ENCODE peak calls at places on chromosomes 3 and 15, in five cellular contexts. Q, H, S, G and D are unnamed samples.

GRCh38 chr3:188469228-188469885 is 315.4 kb downstream of the LPP start:
- DNase-seq in Q (no peak), H (no peak), S (no peak), G (peak; percentile 88), D (no peak)

GRCh38 chr3:186083746-186084145 is 25.1 kb downstream of the ETV5 start:
- DNase-seq in Q (no peak), H (no peak), S (no peak), G (no peak), D (no peak)

GRCh38 chr3:45593708-45594601 is 596 bp upstream of the LIMD1 start:
- DNase-seq in Q (peak; percentile 86), H (no peak), S (peak; percentile 62), G (peak; percentile 74), D (peak; percentile 77)

GRCh38 chr3:19147905-19148767 is at the start of gene KCNH8:
- DNase-seq in Q (peak; percentile 50), H (no peak), S (peak; percentile 39), G (no peak), D (no peak)

GRCh38 chr3:60742606-60743145 is 508.6 kb downstream of the FHIT start:
- DNase-seq in Q (peak; percentile 80), H (peak; percentile 61), S (peak; percentile 33), G (peak; percentile 41), D (peak; percentile 88)

GRCh38 chr3:149592758-149593240 is 65.0 kb downstream of the WWTR1 start:
- DNase-seq in Q (no peak), H (no peak), S (no peak), G (no peak), D (no peak)

GRCh38 chr15:41691471-41691870 is 31.3 kb downstream of the MGA start:
- DNase-seq in Q (no peak), H (no peak), S (no peak), G (peak; percentile 20), D (peak; percentile 25)

GRCh38 chr3:99504258-99504657 is 134.1 kb upstream of the COL8A1 start:
- DNase-seq in Q (no peak), H (no peak), S (no peak), G (peak; percentile 90), D (peak; percentile 39)

GRCh38 chr15:79314811-79315210 is 3.9 kb downstream of the TMED3 start:
- DNase-seq in Q (no peak), H (no peak), S (no peak), G (no peak), D (peak; percentile 90)

GRCh38 chr3:122510878-122511481 is 3.8 kb downstream of the KPNA1 start:
- DNase-seq in Q (no peak), H (no peak), S (no peak), G (no peak), D (peak; percentile 51)

GRCh38 chr3:184748219-184749135 is 36.6 kb upstream of the MAGEF1 start:
- DNase-seq in Q (peak; percentile 62), H (no peak), S (no peak), G (peak; percentile 67), D (no peak)

GRCh38 chr3:72307438-72308105 is 522.6 kb upstream of the PROK2 start:
- DNase-seq in Q (no peak), H (no peak), S (no peak), G (no peak), D (no peak)

GRCh38 chr15:98419173-98419814 is 229.0 kb upstream of the IGF1R start:
- DNase-seq in Q (no peak), H (no peak), S (no peak), G (no peak), D (no peak)

GRCh38 chr3:181919375-181919774 is 207.7 kb downstream of the SOX2 start:
- DNase-seq in Q (no peak), H (no peak), S (no peak), G (no peak), D (no peak)

GRCh38 chr3:136925425-136926190 is 32.2 kb upstream of the IL20RB start:
- DNase-seq in Q (no peak), H (no peak), S (no peak), G (no peak), D (no peak)

GRCh38 chr15:74428442-74428787 is 5.3 kb downstream of the SEMA7A start:
- DNase-seq in Q (no peak), H (no peak), S (no peak), G (no peak), D (no peak)

GRCh38 chr3:151008699-151009098 is 36.2 kb upstream of the CLRN1 start:
- DNase-seq in Q (no peak), H (no peak), S (peak; percentile 18), G (peak; percentile 68), D (peak; percentile 17)

GRCh38 chr3:29283739-29284138 is 2.9 kb downstream of the RBMS3 start:
- DNase-seq in Q (no peak), H (no peak), S (no peak), G (no peak), D (peak; percentile 30)

GRCh38 chr3:100423611-100424010 is 22.3 kb downstream of the LNP1 start:
- DNase-seq in Q (no peak), H (no peak), S (no peak), G (no peak), D (no peak)

GRCh38 chr3:51982352-51982837 is 940 bp upstream of the ACY1 start:
- DNase-seq in Q (peak; percentile 86), H (no peak), S (no peak), G (no peak), D (peak; percentile 74)

GRCh38 chr15:25805006-25805405 is 58.1 kb downstream of the ATP10A start:
- DNase-seq in Q (peak; percentile 11), H (no peak), S (no peak), G (no peak), D (no peak)

GRCh38 chr3:51796859-51797258 is 17.8 kb upstream of the IQCF6 start:
- DNase-seq in Q (no peak), H (no peak), S (no peak), G (no peak), D (no peak)

GRCh38 chr3:186080849-186081438 is 27.9 kb downstream of the ETV5 start:
- DNase-seq in Q (no peak), H (no peak), S (no peak), G (no peak), D (no peak)

GRCh38 chr3:173301647-173302046 is 95.9 kb upstream of the NLGN1 start:
- DNase-seq in Q (no peak), H (no peak), S (no peak), G (no peak), D (no peak)

DNA sequence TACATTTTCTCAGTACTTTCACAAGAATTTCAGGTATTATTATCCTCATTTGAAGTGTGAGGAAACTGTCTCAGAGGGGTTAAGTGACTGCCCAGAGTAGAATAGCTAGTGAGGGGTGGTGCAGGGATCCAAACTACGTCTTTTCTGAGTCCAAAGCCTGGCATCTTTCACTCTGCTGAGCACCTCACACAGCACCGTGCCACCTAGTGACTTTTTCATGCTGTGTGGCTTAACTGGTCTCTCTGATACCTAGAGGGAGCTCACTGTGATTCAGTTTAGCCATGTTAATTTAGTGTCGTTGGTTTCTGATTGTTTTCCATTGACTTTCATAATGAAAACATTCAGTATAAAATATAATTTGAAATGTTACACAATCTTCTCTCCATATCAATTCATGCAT is 91.4 kb upstream of the NLGN1 start:
- DNase-seq in Q (no peak), H (no peak), S (no peak), G (no peak), D (no peak)
- H2BK12ac ChIP-seq in Q (no peak overlapping the region), H (no peak overlapping the region), S (no peak overlapping the region), G (no peak overlapping the region), D (no peak overlapping the region)

GRCh38 chr3:50314816-50315215 is 7.7 kb downstream of the HYAL2 start:
- DNase-seq in Q (no peak), H (no peak), S (no peak), G (no peak), D (no peak)
- H2BK5ac ChIP-seq in Q (no peak overlapping the region), H (no peak overlapping the region), S (peak overlapping the region; percentile 5), G (no peak overlapping the region), D (no peak overlapping the region)

DNA sequence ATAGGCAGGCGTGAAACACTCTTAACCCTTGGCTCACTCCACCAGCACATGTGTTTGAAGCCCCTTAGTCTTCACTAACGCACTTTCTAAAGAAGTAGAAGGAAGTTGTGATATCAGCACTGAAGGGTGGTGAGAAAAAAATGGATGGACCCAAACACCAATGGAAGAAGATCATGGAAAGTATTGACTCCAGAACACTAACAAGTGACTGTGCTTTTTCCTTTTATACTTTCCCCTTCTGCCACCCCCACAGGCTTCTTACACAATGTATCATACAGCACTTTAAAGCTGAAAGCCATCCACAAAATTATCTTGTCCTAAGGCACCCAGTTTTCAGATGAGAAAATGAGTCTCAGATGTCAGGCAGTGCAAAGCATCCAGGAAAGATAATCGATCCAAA is 93.9 kb upstream of the PHLDB2 start:
- DNase-seq in Q (no peak), H (no peak), S (no peak), G (peak; percentile 53), D (no peak)
- H3K4me1 ChIP-seq in Q (no peaks in the 10 kb centered on the region), H (no peaks in the 10 kb centered on the region), S (peaks cover 1% of the 10 kb centered on the region), G (peaks cover 12% of the 10 kb centered on the region), D (peaks cover 15% of the 10 kb centered on the region)

GRCh38 chr3:197205265-197205664 is 93.1 kb downstream of the DLG1 start:
- DNase-seq in Q (no peak), H (no peak), S (no peak), G (no peak), D (no peak)

GRCh38 chr3:197204729-197205128 is 93.7 kb downstream of the DLG1 start:
- DNase-seq in Q (no peak), H (no peak), S (no peak), G (no peak), D (no peak)

GRCh38 chr3:197209366-197210260 is 88.8 kb downstream of the DLG1 start:
- DNase-seq in Q (no peak), H (no peak), S (no peak), G (no peak), D (no peak)

GRCh38 chr3:197203714-197204146 is 94.7 kb downstream of the DLG1 start:
- DNase-seq in Q (no peak), H (no peak), S (no peak), G (no peak), D (no peak)

GRCh38 chr3:197206913-197207312 is 91.5 kb downstream of the DLG1 start:
- DNase-seq in Q (no peak), H (no peak), S (no peak), G (no peak), D (no peak)
- H2BK12ac ChIP-seq in Q (no peak overlapping the region), H (no peak overlapping the region), S (no peak overlapping the region), G (no peak overlapping the region), D (no peak overlapping the region)